ENCODE peak calls at places on chromosomes 3 and 15, in nine cellular contexts. Y, X, N, D, V, O, Q, K and P are unnamed samples.

GRCh38 chr15:58498821-58499580 is 67.2 kb downstream of the LIPC start:
- DNase-seq in Y (no peak), X (no peak), N (peak; percentile 83), D (peak; percentile 51), V (peak; percentile 79), O (peak; percentile 18), Q (peak; percentile 53), K (no peak), P (no peak)

GRCh38 chr3:172339892-172340291 is 108.4 kb downstream of the GHSR start:
- DNase-seq in Y (no peak), X (no peak), N (no peak), D (no peak), V (no peak), O (no peak), Q (no peak), K (no peak), P (no peak)

GRCh38 chr15:41017051-41017735 is 63.9 kb downstream of the CHAC1 start:
- DNase-seq in Y (no peak), X (no peak), N (no peak), D (no peak), V (no peak), O (no peak), Q (no peak), K (no peak), P (no peak)

GRCh38 chr15:41584636-41585139 is 25.7 kb downstream of the TYRO3 start:
- DNase-seq in Y (no peak), X (no peak), N (no peak), D (no peak), V (no peak), O (no peak), Q (no peak), K (no peak), P (no peak)

GRCh38 chr3:63278171-63278999 is at the start of gene SYNPR:
- DNase-seq in Y (peak; percentile 39), X (no peak), N (no peak), D (peak; percentile 47), V (no peak), O (no peak), Q (no peak), K (no peak), P (no peak)

GRCh38 chr15:71278989-71279756 is 163.9 kb downstream of the THSD4 start:
- DNase-seq in Y (peak; percentile 69), X (no peak), N (peak; percentile 90), D (no peak), V (peak; percentile 78), O (no peak), Q (no peak), K (peak; percentile 15), P (no peak)

GRCh38 chr3:108590443-108590842 is 921 bp downstream of the DZIP3 start:
- DNase-seq in Y (no peak), X (no peak), N (no peak), D (no peak), V (no peak), O (no peak), Q (no peak), K (no peak), P (no peak)

GRCh38 chr3:8658326-8659212 is 14.0 kb upstream of the SSUH2 start:
- DNase-seq in Y (peak; percentile 70), X (no peak), N (no peak), D (no peak), V (no peak), O (no peak), Q (no peak), K (peak; percentile 95), P (no peak)

GRCh38 chr3:113590983-113591382 is 58.6 kb downstream of the SIDT1 start:
- DNase-seq in Y (no peak), X (no peak), N (no peak), D (no peak), V (no peak), O (no peak), Q (no peak), K (no peak), P (no peak)

GRCh38 chr3:191342391-191342790 is 12.1 kb upstream of the UTS2B start:
- DNase-seq in Y (no peak), X (no peak), N (no peak), D (no peak), V (no peak), O (no peak), Q (no peak), K (no peak), P (no peak)

GRCh38 chr3:27659279-27660021 is 62.7 kb downstream of the EOMES start:
- DNase-seq in Y (peak; percentile 53), X (peak; percentile 11), N (no peak), D (peak; percentile 73), V (no peak), O (no peak), Q (no peak), K (peak; percentile 33), P (no peak)

GRCh38 chr15:61337541-61337940 is 108.4 kb upstream of the RORA start:
- DNase-seq in Y (no peak), X (no peak), N (no peak), D (no peak), V (no peak), O (no peak), Q (no peak), K (no peak), P (no peak)

GRCh38 chr15:61049934-61050333 is 179.2 kb downstream of the RORA start:
- DNase-seq in Y (no peak), X (no peak), N (no peak), D (no peak), V (no peak), O (no peak), Q (no peak), K (no peak), P (no peak)

GRCh38 chr3:196514350-196514716 is 813 bp downstream of the SMCO1 start:
- DNase-seq in Y (no peak), X (no peak), N (no peak), D (no peak), V (no peak), O (no peak), Q (no peak), K (no peak), P (no peak)

GRCh38 chr3:50603261-50604109 is 8.1 kb downstream of the CISH start:
- DNase-seq in Y (no peak), X (no peak), N (no peak), D (no peak), V (no peak), O (no peak), Q (no peak), K (no peak), P (no peak)

GRCh38 chr3:65902304-65902793 is 136.4 kb downstream of the MAGI1 start:
- DNase-seq in Y (peak; percentile 43), X (no peak), N (no peak), D (peak; percentile 84), V (no peak), O (no peak), Q (no peak), K (no peak), P (no peak)

GRCh38 chr3:117277816-117278215 is 568.2 kb downstream of the TUSC7 start:
- DNase-seq in Y (no peak), X (no peak), N (no peak), D (no peak), V (no peak), O (no peak), Q (no peak), K (no peak), P (no peak)

GRCh38 chr3:170780471-170780870 is 89.5 kb downstream of the RPL22L1 start:
- DNase-seq in Y (no peak), X (no peak), N (no peak), D (no peak), V (no peak), O (no peak), Q (no peak), K (no peak), P (no peak)

GRCh38 chr3:57383421-57383820 is 90.9 kb upstream of the ASB14 start:
- DNase-seq in Y (no peak), X (no peak), N (no peak), D (no peak), V (no peak), O (no peak), Q (no peak), K (no peak), P (no peak)

GRCh38 chr15:60720493-60721231 is 241.7 kb upstream of the ICE2 start:
- DNase-seq in Y (no peak), X (peak; percentile 78), N (no peak), D (no peak), V (no peak), O (no peak), Q (no peak), K (no peak), P (no peak)

GRCh38 chr15:42800731-42801474 is 64.0 kb upstream of the CDAN1 start:
- DNase-seq in Y (no peak), X (no peak), N (no peak), D (peak; percentile 64), V (no peak), O (no peak), Q (no peak), K (no peak), P (no peak)

GRCh38 chr3:153162513-153163348 is 705 bp downstream of the RAP2B start:
- DNase-seq in Y (peak; percentile 58), X (peak; percentile 37), N (no peak), D (peak; percentile 55), V (no peak), O (no peak), Q (no peak), K (peak; percentile 25), P (peak; percentile 9)

GRCh38 chr3:13189639-13190375 is 116.6 kb upstream of the IQSEC1 start:
- DNase-seq in Y (no peak), X (peak; percentile 21), N (no peak), D (no peak), V (peak; percentile 31), O (no peak), Q (no peak), K (no peak), P (no peak)

GRCh38 chr3:18423401-18424212 is 1.5 kb downstream of the SATB1 start:
- DNase-seq in Y (peak; percentile 39), X (peak; percentile 21), N (no peak), D (peak; percentile 34), V (peak; percentile 22), O (no peak), Q (no peak), K (peak; percentile 37), P (peak; percentile 51)

GRCh38 chr15:96333194-96334016 is 2.9 kb downstream of the NR2F2 start:
- DNase-seq in Y (peak; percentile 54), X (no peak), N (no peak), D (peak; percentile 75), V (no peak), O (no peak), Q (no peak), K (peak; percentile 27), P (peak; percentile 43)

GRCh38 chr15:88913017-88913849 is at the start of gene MFGE8:
- DNase-seq in Y (peak; percentile 78), X (peak; percentile 73), N (no peak), D (peak; percentile 88), V (peak; percentile 50), O (peak; percentile 63), Q (no peak), K (peak; percentile 84), P (peak; percentile 35)

GRCh38 chr3:177982034-177982433 is 554.2 kb upstream of the KCNMB2 start:
- DNase-seq in Y (no peak), X (no peak), N (no peak), D (no peak), V (no peak), O (no peak), Q (no peak), K (no peak), P (no peak)

GRCh38 chr15:53520867-53521525 is 238.5 kb downstream of the WDR72 start:
- DNase-seq in Y (no peak), X (no peak), N (no peak), D (no peak), V (no peak), O (no peak), Q (no peak), K (no peak), P (peak; percentile 24)

GRCh38 chr3:123816673-123817207 is 67.4 kb downstream of the MYLK start:
- DNase-seq in Y (no peak), X (no peak), N (peak; percentile 98), D (no peak), V (peak; percentile 76), O (peak; percentile 63), Q (no peak), K (no peak), P (no peak)

GRCh38 chr15:73078722-73079121 is 26.5 kb downstream of the NEO1 start:
- DNase-seq in Y (no peak), X (no peak), N (peak; percentile 9), D (no peak), V (peak; percentile 53), O (no peak), Q (no peak), K (no peak), P (no peak)

GRCh38 chr3:156010829-156011228 is 109.5 kb upstream of the KCNAB1 start:
- DNase-seq in Y (no peak), X (no peak), N (no peak), D (no peak), V (no peak), O (no peak), Q (no peak), K (no peak), P (peak; percentile 8)